ENCODE peak calls at places on chromosomes 5 and 9, in five cellular contexts. One of them, this sample, is unnamed.

GRCh38 chr9:116549061-116549664 is 137.9 kb upstream of the TRIM32 start:
- DNase-seq in kidney: peak; percentile 89
- DNase-seq in iPS-NIHi11: no peak
- DNase-seq in RPMI8226: no peak
- DNase-seq in cardiac fibroblast: peak; percentile 96
- DNase-seq in this sample: no peak

GRCh38 chr5:94691947-94692346 is 73.5 kb downstream of the SLF1 start:
- DNase-seq in kidney: no peak
- DNase-seq in iPS-NIHi11: no peak
- DNase-seq in RPMI8226: no peak
- DNase-seq in cardiac fibroblast: peak; percentile 89
- DNase-seq in this sample: no peak

GRCh38 chr9:109499631-109500120 is 1.6 kb upstream of the PTPN3 start:
- DNase-seq in kidney: peak; percentile 88
- DNase-seq in iPS-NIHi11: peak; percentile 81
- DNase-seq in RPMI8226: no peak
- DNase-seq in cardiac fibroblast: peak; percentile 35
- DNase-seq in this sample: no peak

GRCh38 chr5:94517490-94518108 is 100.8 kb downstream of the KIAA0825 start:
- DNase-seq in kidney: no peak
- DNase-seq in iPS-NIHi11: no peak
- DNase-seq in RPMI8226: no peak
- DNase-seq in cardiac fibroblast: peak; percentile 47
- DNase-seq in this sample: no peak

GRCh38 chr9:86322973-86323644 is 31.1 kb downstream of the TUT7 start:
- DNase-seq in kidney: no peak
- DNase-seq in iPS-NIHi11: no peak
- DNase-seq in RPMI8226: no peak
- DNase-seq in cardiac fibroblast: peak; percentile 77
- DNase-seq in this sample: no peak

GRCh38 chr9:129507805-129508204 is 113.1 kb downstream of the C9orf50 start:
- DNase-seq in kidney: no peak
- DNase-seq in iPS-NIHi11: no peak
- DNase-seq in RPMI8226: no peak
- DNase-seq in cardiac fibroblast: no peak
- DNase-seq in this sample: no peak

GRCh38 chr5:127564002-127564769 is 46.7 kb downstream of the PRRC1 start:
- DNase-seq in kidney: no peak
- DNase-seq in iPS-NIHi11: peak; percentile 52
- DNase-seq in RPMI8226: peak; percentile 65
- DNase-seq in cardiac fibroblast: peak; percentile 78
- DNase-seq in this sample: peak; percentile 83

GRCh38 chr5:143001764-143002351 is 231.7 kb downstream of the ARHGAP26 start:
- DNase-seq in kidney: no peak
- DNase-seq in iPS-NIHi11: no peak
- DNase-seq in RPMI8226: no peak
- DNase-seq in cardiac fibroblast: peak; percentile 67
- DNase-seq in this sample: peak; percentile 22

GRCh38 chr5:72523960-72524582 is 16.9 kb upstream of the ZNF366 start:
- DNase-seq in kidney: no peak
- DNase-seq in iPS-NIHi11: peak; percentile 26
- DNase-seq in RPMI8226: peak; percentile 66
- DNase-seq in cardiac fibroblast: peak; percentile 94
- DNase-seq in this sample: peak; percentile 74

GRCh38 chr5:158354958-158355357 is 496.0 kb upstream of the CLINT1 start:
- DNase-seq in kidney: no peak
- DNase-seq in iPS-NIHi11: no peak
- DNase-seq in RPMI8226: no peak
- DNase-seq in cardiac fibroblast: no peak
- DNase-seq in this sample: peak; percentile 10

GRCh38 chr5:113891491-113891890 is 378.0 kb downstream of the YTHDC2 start:
- DNase-seq in kidney: no peak
- DNase-seq in iPS-NIHi11: no peak
- DNase-seq in RPMI8226: no peak
- DNase-seq in cardiac fibroblast: no peak
- DNase-seq in this sample: no peak

GRCh38 chr9:130196643-130197042 is 24.4 kb downstream of the NCS1 start:
- DNase-seq in kidney: no peak
- DNase-seq in iPS-NIHi11: no peak
- DNase-seq in RPMI8226: no peak
- DNase-seq in cardiac fibroblast: peak; percentile 38
- DNase-seq in this sample: no peak

GRCh38 chr5:110536120-110537115 is 190.1 kb downstream of the TMEM232 start:
- DNase-seq in kidney: no peak
- DNase-seq in iPS-NIHi11: peak; percentile 32
- DNase-seq in RPMI8226: no peak
- DNase-seq in cardiac fibroblast: peak; percentile 19
- DNase-seq in this sample: no peak

GRCh38 chr5:177552839-177553455 is 1.4 kb downstream of the FAM193B start:
- DNase-seq in kidney: no peak
- DNase-seq in iPS-NIHi11: no peak
- DNase-seq in RPMI8226: no peak
- DNase-seq in cardiac fibroblast: peak; percentile 28
- DNase-seq in this sample: no peak

GRCh38 chr9:18857769-18858168 is 175.2 kb downstream of the SAXO1 start:
- DNase-seq in kidney: no peak
- DNase-seq in iPS-NIHi11: no peak
- DNase-seq in RPMI8226: no peak
- DNase-seq in cardiac fibroblast: peak; percentile 73
- DNase-seq in this sample: no peak

GRCh38 chr9:99634185-99634584 is 187.5 kb upstream of the NR4A3 start:
- DNase-seq in kidney: no peak
- DNase-seq in iPS-NIHi11: no peak
- DNase-seq in RPMI8226: no peak
- DNase-seq in cardiac fibroblast: no peak
- DNase-seq in this sample: no peak

GRCh38 chr9:88808019-88808656 is 183.1 kb upstream of the S1PR3 start:
- DNase-seq in kidney: no peak
- DNase-seq in iPS-NIHi11: no peak
- DNase-seq in RPMI8226: no peak
- DNase-seq in cardiac fibroblast: peak; percentile 68
- DNase-seq in this sample: no peak

GRCh38 chr5:110884005-110884404 is 145.2 kb downstream of the SLC25A46 start:
- DNase-seq in kidney: no peak
- DNase-seq in iPS-NIHi11: no peak
- DNase-seq in RPMI8226: no peak
- DNase-seq in cardiac fibroblast: peak; percentile 29
- DNase-seq in this sample: no peak

GRCh38 chr9:133673260-133673658 is 37.1 kb downstream of the DBH start:
- DNase-seq in kidney: peak; percentile 75
- DNase-seq in iPS-NIHi11: no peak
- DNase-seq in RPMI8226: no peak
- DNase-seq in cardiac fibroblast: no peak
- DNase-seq in this sample: no peak

GRCh38 chr9:135358161-135358940 is 121.2 kb upstream of the PPP1R26 start:
- DNase-seq in kidney: no peak
- DNase-seq in iPS-NIHi11: no peak
- DNase-seq in RPMI8226: no peak
- DNase-seq in cardiac fibroblast: no peak
- DNase-seq in this sample: no peak

GRCh38 chr5:35736280-35736679 is 118.6 kb downstream of the SPEF2 start:
- DNase-seq in kidney: no peak
- DNase-seq in iPS-NIHi11: no peak
- DNase-seq in RPMI8226: no peak
- DNase-seq in cardiac fibroblast: no peak
- DNase-seq in this sample: no peak

GRCh38 chr9:77708416-77708815 is 60.3 kb upstream of the GNA14 start:
- DNase-seq in kidney: no peak
- DNase-seq in iPS-NIHi11: no peak
- DNase-seq in RPMI8226: no peak
- DNase-seq in cardiac fibroblast: peak; percentile 37
- DNase-seq in this sample: no peak

GRCh38 chr5:178331491-178331981 is 98.9 kb upstream of the PHYKPL start:
- DNase-seq in kidney: peak; percentile 86
- DNase-seq in iPS-NIHi11: no peak
- DNase-seq in RPMI8226: no peak
- DNase-seq in cardiac fibroblast: peak; percentile 12
- DNase-seq in this sample: no peak

GRCh38 chr9:99187311-99187710 is 34.4 kb downstream of the ALG2 start:
- DNase-seq in kidney: no peak
- DNase-seq in iPS-NIHi11: no peak
- DNase-seq in RPMI8226: peak; percentile 28
- DNase-seq in cardiac fibroblast: no peak
- DNase-seq in this sample: no peak

GRCh38 chr9:90219548-90220118 is 423.0 kb downstream of the DIRAS2 start:
- DNase-seq in kidney: peak; percentile 77
- DNase-seq in iPS-NIHi11: peak; percentile 65
- DNase-seq in RPMI8226: peak; percentile 8
- DNase-seq in cardiac fibroblast: no peak
- DNase-seq in this sample: peak; percentile 54

GRCh38 chr5:16757146-16757545 is 140.3 kb upstream of the RETREG1 start:
- DNase-seq in kidney: no peak
- DNase-seq in iPS-NIHi11: no peak
- DNase-seq in RPMI8226: no peak
- DNase-seq in cardiac fibroblast: no peak
- DNase-seq in this sample: no peak

GRCh38 chr5:102231693-102232619 is 64.1 kb downstream of the SLCO4C1 start:
- DNase-seq in kidney: no peak
- DNase-seq in iPS-NIHi11: no peak
- DNase-seq in RPMI8226: no peak
- DNase-seq in cardiac fibroblast: no peak
- DNase-seq in this sample: peak; percentile 3

GRCh38 chr9:29556746-29557145 is 1983.5 kb upstream of the C9orf72 start:
- DNase-seq in kidney: no peak
- DNase-seq in iPS-NIHi11: no peak
- DNase-seq in RPMI8226: no peak
- DNase-seq in cardiac fibroblast: no peak
- DNase-seq in this sample: no peak

GRCh38 chr5:145925353-145925752 is 11.0 kb upstream of the SH3RF2 start:
- DNase-seq in kidney: no peak
- DNase-seq in iPS-NIHi11: no peak
- DNase-seq in RPMI8226: no peak
- DNase-seq in cardiac fibroblast: peak; percentile 88
- DNase-seq in this sample: no peak

GRCh38 chr5:82163459-82164108 is 114.6 kb downstream of the RPS23 start:
- DNase-seq in kidney: no peak
- DNase-seq in iPS-NIHi11: no peak
- DNase-seq in RPMI8226: no peak
- DNase-seq in cardiac fibroblast: peak; percentile 55
- DNase-seq in this sample: no peak

GRCh38 chr5:124457101-124457500 is 289.3 kb downstream of the ZNF608 start:
- DNase-seq in kidney: no peak
- DNase-seq in iPS-NIHi11: no peak
- DNase-seq in RPMI8226: no peak
- DNase-seq in cardiac fibroblast: no peak
- DNase-seq in this sample: no peak

GRCh38 chr9:115209601-115210306 is 91.8 kb upstream of the TNC start:
- DNase-seq in kidney: no peak
- DNase-seq in iPS-NIHi11: no peak
- DNase-seq in RPMI8226: no peak
- DNase-seq in cardiac fibroblast: no peak
- DNase-seq in this sample: no peak

GRCh38 chr9:133160742-133161541 is 2.8 kb downstream of the GBGT1 start:
- DNase-seq in kidney: peak; percentile 89
- DNase-seq in iPS-NIHi11: peak; percentile 79
- DNase-seq in RPMI8226: peak; percentile 77
- DNase-seq in cardiac fibroblast: peak; percentile 87
- DNase-seq in this sample: peak; percentile 74

GRCh38 chr5:156096259-156096658 is 230.7 kb upstream of the SGCD start:
- DNase-seq in kidney: no peak
- DNase-seq in iPS-NIHi11: no peak
- DNase-seq in RPMI8226: no peak
- DNase-seq in cardiac fibroblast: no peak
- DNase-seq in this sample: no peak

GRCh38 chr5:32092938-32093812 is 80.9 kb downstream of the GOLPH3 start:
- DNase-seq in kidney: no peak
- DNase-seq in iPS-NIHi11: peak; percentile 83
- DNase-seq in RPMI8226: peak; percentile 65
- DNase-seq in cardiac fibroblast: peak; percentile 85
- DNase-seq in this sample: peak; percentile 89

GRCh38 chr9:127221695-127222094 is 42.9 kb upstream of the GARNL3 start:
- DNase-seq in kidney: no peak
- DNase-seq in iPS-NIHi11: no peak
- DNase-seq in RPMI8226: peak; percentile 62
- DNase-seq in cardiac fibroblast: no peak
- DNase-seq in this sample: no peak

GRCh38 chr5:757931-758697 is 26.4 kb downstream of the ZDHHC11B start:
- DNase-seq in kidney: peak; percentile 90
- DNase-seq in iPS-NIHi11: peak; percentile 56
- DNase-seq in RPMI8226: no peak
- DNase-seq in cardiac fibroblast: no peak
- DNase-seq in this sample: no peak

GRCh38 chr9:113583511-113584470 is 120.3 kb downstream of the RGS3 start:
- DNase-seq in kidney: peak; percentile 65
- DNase-seq in iPS-NIHi11: no peak
- DNase-seq in RPMI8226: no peak
- DNase-seq in cardiac fibroblast: no peak
- DNase-seq in this sample: no peak

GRCh38 chr5:73192375-73192774 is 19.4 kb downstream of the TMEM174 start:
- DNase-seq in kidney: no peak
- DNase-seq in iPS-NIHi11: no peak
- DNase-seq in RPMI8226: no peak
- DNase-seq in cardiac fibroblast: no peak
- DNase-seq in this sample: no peak

GRCh38 chr5:16712600-16712999 is 95.8 kb upstream of the RETREG1 start:
- DNase-seq in kidney: no peak
- DNase-seq in iPS-NIHi11: no peak
- DNase-seq in RPMI8226: no peak
- DNase-seq in cardiac fibroblast: no peak
- DNase-seq in this sample: no peak

This sample was measured in NAMALWA.